ENCODE peak calls at places on chromosomes 1 and 21, in seven cellular contexts. One of them, this sample, is unnamed.

GRCh38 chr21:43684424-43684823 is 25.1 kb downstream of the RRP1B start:
- DNase-seq in astrocyte of the cerebellum: no peak
- DNase-seq in astrocyte of the spinal cord: no peak
- DNase-seq in DND-41: no peak
- DNase-seq in brain microvascular endothelial cell: no peak
- DNase-seq in Panc1: no peak
- DNase-seq in fibroblast of the aortic adventitia: no peak
- DNase-seq in this sample: no peak

GRCh38 chr1:111801071-111801850 is 45.6 kb downstream of the DDX20 start:
- DNase-seq in astrocyte of the cerebellum: no peak
- DNase-seq in astrocyte of the spinal cord: no peak
- DNase-seq in DND-41: no peak
- DNase-seq in brain microvascular endothelial cell: no peak
- DNase-seq in Panc1: no peak
- DNase-seq in fibroblast of the aortic adventitia: no peak
- DNase-seq in this sample: no peak

GRCh38 chr1:66489146-66489545 is 44.8 kb upstream of the SGIP1 start:
- DNase-seq in astrocyte of the cerebellum: no peak
- DNase-seq in astrocyte of the spinal cord: no peak
- DNase-seq in DND-41: no peak
- DNase-seq in brain microvascular endothelial cell: peak
- DNase-seq in Panc1: no peak
- DNase-seq in fibroblast of the aortic adventitia: peak
- DNase-seq in this sample: no peak

GRCh38 chr1:20233394-20233793 is 47.1 kb upstream of the PLA2G2C start:
- DNase-seq in astrocyte of the cerebellum: no peak
- DNase-seq in astrocyte of the spinal cord: peak
- DNase-seq in DND-41: no peak
- DNase-seq in brain microvascular endothelial cell: peak
- DNase-seq in Panc1: no peak
- DNase-seq in fibroblast of the aortic adventitia: peak
- DNase-seq in this sample: peak

GRCh38 chr1:14600405-14601150 is 2.1 kb downstream of the KAZN start:
- DNase-seq in astrocyte of the cerebellum: no peak
- DNase-seq in astrocyte of the spinal cord: no peak
- DNase-seq in DND-41: no peak
- DNase-seq in brain microvascular endothelial cell: no peak
- DNase-seq in Panc1: no peak
- DNase-seq in fibroblast of the aortic adventitia: no peak
- DNase-seq in this sample: no peak

GRCh38 chr1:109621402-109622101 is 1.9 kb downstream of the AMPD2 start:
- DNase-seq in astrocyte of the cerebellum: no peak
- DNase-seq in astrocyte of the spinal cord: no peak
- DNase-seq in DND-41: no peak
- DNase-seq in brain microvascular endothelial cell: no peak
- DNase-seq in Panc1: no peak
- DNase-seq in fibroblast of the aortic adventitia: no peak
- DNase-seq in this sample: no peak

GRCh38 chr21:36917487-36918158 is 48.8 kb downstream of the HLCS start:
- DNase-seq in astrocyte of the cerebellum: no peak
- DNase-seq in astrocyte of the spinal cord: peak
- DNase-seq in DND-41: no peak
- DNase-seq in brain microvascular endothelial cell: peak
- DNase-seq in Panc1: peak
- DNase-seq in fibroblast of the aortic adventitia: peak
- DNase-seq in this sample: peak

GRCh38 chr1:154181944-154182341 is 10.0 kb downstream of the TPM3 start:
- DNase-seq in astrocyte of the cerebellum: no peak
- DNase-seq in astrocyte of the spinal cord: no peak
- DNase-seq in DND-41: no peak
- DNase-seq in brain microvascular endothelial cell: no peak
- DNase-seq in Panc1: no peak
- DNase-seq in fibroblast of the aortic adventitia: no peak
- DNase-seq in this sample: no peak

GRCh38 chr1:224579526-224579925 is 36.6 kb upstream of the CNIH3 start:
- DNase-seq in astrocyte of the cerebellum: no peak
- DNase-seq in astrocyte of the spinal cord: peak
- DNase-seq in DND-41: no peak
- DNase-seq in brain microvascular endothelial cell: peak
- DNase-seq in Panc1: no peak
- DNase-seq in fibroblast of the aortic adventitia: no peak
- DNase-seq in this sample: no peak

GRCh38 chr1:91846007-91846620 is 39.8 kb downstream of the TGFBR3 start:
- DNase-seq in astrocyte of the cerebellum: peak
- DNase-seq in astrocyte of the spinal cord: peak
- DNase-seq in DND-41: no peak
- DNase-seq in brain microvascular endothelial cell: no peak
- DNase-seq in Panc1: no peak
- DNase-seq in fibroblast of the aortic adventitia: peak
- DNase-seq in this sample: no peak

GRCh38 chr1:181485276-181486097 is 2.2 kb downstream of the CACNA1E start:
- DNase-seq in astrocyte of the cerebellum: no peak
- DNase-seq in astrocyte of the spinal cord: no peak
- DNase-seq in DND-41: peak
- DNase-seq in brain microvascular endothelial cell: no peak
- DNase-seq in Panc1: no peak
- DNase-seq in fibroblast of the aortic adventitia: no peak
- DNase-seq in this sample: no peak

GRCh38 chr1:66247415-66248208 is 286.3 kb upstream of the SGIP1 start:
- DNase-seq in astrocyte of the cerebellum: no peak
- DNase-seq in astrocyte of the spinal cord: no peak
- DNase-seq in DND-41: no peak
- DNase-seq in brain microvascular endothelial cell: no peak
- DNase-seq in Panc1: no peak
- DNase-seq in fibroblast of the aortic adventitia: no peak
- DNase-seq in this sample: no peak

GRCh38 chr1:32068891-32069590 is 3.7 kb upstream of the TMEM39B start:
- DNase-seq in astrocyte of the cerebellum: peak
- DNase-seq in astrocyte of the spinal cord: peak
- DNase-seq in DND-41: no peak
- DNase-seq in brain microvascular endothelial cell: no peak
- DNase-seq in Panc1: no peak
- DNase-seq in fibroblast of the aortic adventitia: peak
- DNase-seq in this sample: peak

GRCh38 chr1:46248122-46248920 is 758 bp downstream of the RAD54L start:
- DNase-seq in astrocyte of the cerebellum: no peak
- DNase-seq in astrocyte of the spinal cord: no peak
- DNase-seq in DND-41: peak
- DNase-seq in brain microvascular endothelial cell: no peak
- DNase-seq in Panc1: no peak
- DNase-seq in fibroblast of the aortic adventitia: no peak
- DNase-seq in this sample: peak

GRCh38 chr1:205247130-205247921 is 19.6 kb downstream of the TMCC2 start:
- DNase-seq in astrocyte of the cerebellum: no peak
- DNase-seq in astrocyte of the spinal cord: no peak
- DNase-seq in DND-41: no peak
- DNase-seq in brain microvascular endothelial cell: no peak
- DNase-seq in Panc1: no peak
- DNase-seq in fibroblast of the aortic adventitia: peak
- DNase-seq in this sample: no peak

GRCh38 chr1:33455537-33456301 is 16.7 kb upstream of the ZSCAN20 start:
- DNase-seq in astrocyte of the cerebellum: peak
- DNase-seq in astrocyte of the spinal cord: peak
- DNase-seq in DND-41: peak
- DNase-seq in brain microvascular endothelial cell: peak
- DNase-seq in Panc1: peak
- DNase-seq in fibroblast of the aortic adventitia: peak
- DNase-seq in this sample: peak

GRCh38 chr1:240608707-240609106 is 3.2 kb downstream of the GREM2 start:
- DNase-seq in astrocyte of the cerebellum: no peak
- DNase-seq in astrocyte of the spinal cord: no peak
- DNase-seq in DND-41: no peak
- DNase-seq in brain microvascular endothelial cell: peak
- DNase-seq in Panc1: no peak
- DNase-seq in fibroblast of the aortic adventitia: no peak
- DNase-seq in this sample: no peak

GRCh38 chr1:225155555-225155954 is 226.1 kb downstream of the DNAH14 start:
- DNase-seq in astrocyte of the cerebellum: no peak
- DNase-seq in astrocyte of the spinal cord: no peak
- DNase-seq in DND-41: no peak
- DNase-seq in brain microvascular endothelial cell: no peak
- DNase-seq in Panc1: no peak
- DNase-seq in fibroblast of the aortic adventitia: no peak
- DNase-seq in this sample: no peak

GRCh38 chr1:199452627-199453026 is 574.9 kb upstream of the NR5A2 start:
- DNase-seq in astrocyte of the cerebellum: no peak
- DNase-seq in astrocyte of the spinal cord: no peak
- DNase-seq in DND-41: no peak
- DNase-seq in brain microvascular endothelial cell: no peak
- DNase-seq in Panc1: no peak
- DNase-seq in fibroblast of the aortic adventitia: no peak
- DNase-seq in this sample: no peak

GRCh38 chr1:89935235-89935634 is 59.7 kb upstream of the ZNF326 start:
- DNase-seq in astrocyte of the cerebellum: no peak
- DNase-seq in astrocyte of the spinal cord: no peak
- DNase-seq in DND-41: no peak
- DNase-seq in brain microvascular endothelial cell: no peak
- DNase-seq in Panc1: no peak
- DNase-seq in fibroblast of the aortic adventitia: no peak
- DNase-seq in this sample: no peak

GRCh38 chr1:206651958-206652890 is 16.9 kb downstream of the DYRK3 start:
- DNase-seq in astrocyte of the cerebellum: no peak
- DNase-seq in astrocyte of the spinal cord: no peak
- DNase-seq in DND-41: no peak
- DNase-seq in brain microvascular endothelial cell: no peak
- DNase-seq in Panc1: no peak
- DNase-seq in fibroblast of the aortic adventitia: peak
- DNase-seq in this sample: no peak

GRCh38 chr21:43909736-43910455 is 44.9 kb downstream of the AGPAT3 start:
- DNase-seq in astrocyte of the cerebellum: no peak
- DNase-seq in astrocyte of the spinal cord: no peak
- DNase-seq in DND-41: no peak
- DNase-seq in brain microvascular endothelial cell: no peak
- DNase-seq in Panc1: no peak
- DNase-seq in fibroblast of the aortic adventitia: no peak
- DNase-seq in this sample: no peak

GRCh38 chr1:228900993-228901392 is 165.7 kb downstream of the RHOU start:
- DNase-seq in astrocyte of the cerebellum: no peak
- DNase-seq in astrocyte of the spinal cord: no peak
- DNase-seq in DND-41: no peak
- DNase-seq in brain microvascular endothelial cell: peak
- DNase-seq in Panc1: no peak
- DNase-seq in fibroblast of the aortic adventitia: no peak
- DNase-seq in this sample: no peak

GRCh38 chr1:84688461-84689061 is 1.7 kb downstream of the SSX2IP start:
- DNase-seq in astrocyte of the cerebellum: no peak
- DNase-seq in astrocyte of the spinal cord: no peak
- DNase-seq in DND-41: no peak
- DNase-seq in brain microvascular endothelial cell: no peak
- DNase-seq in Panc1: no peak
- DNase-seq in fibroblast of the aortic adventitia: peak
- DNase-seq in this sample: no peak

GRCh38 chr1:209646558-209646957 is 5.7 kb downstream of the LAMB3 start:
- DNase-seq in astrocyte of the cerebellum: no peak
- DNase-seq in astrocyte of the spinal cord: peak
- DNase-seq in DND-41: no peak
- DNase-seq in brain microvascular endothelial cell: no peak
- DNase-seq in Panc1: no peak
- DNase-seq in fibroblast of the aortic adventitia: no peak
- DNase-seq in this sample: no peak
- TF ChIP-seq CTCF in astrocyte of the cerebellum: peak
- TF ChIP-seq CTCF in astrocyte of the spinal cord: peak
- TF ChIP-seq CTCF in DND-41: peak
- TF ChIP-seq CTCF in brain microvascular endothelial cell: peak
- TF ChIP-seq CTCF in Panc1: no peak
- TF ChIP-seq CTCF in fibroblast of the aortic adventitia: peak
- TF ChIP-seq CTCF in this sample: peak

GRCh38 chr1:47755368-47755990 is 241.7 kb downstream of the TRABD2B start:
- DNase-seq in astrocyte of the cerebellum: no peak
- DNase-seq in astrocyte of the spinal cord: no peak
- DNase-seq in DND-41: peak
- DNase-seq in brain microvascular endothelial cell: no peak
- DNase-seq in Panc1: peak
- DNase-seq in fibroblast of the aortic adventitia: no peak
- DNase-seq in this sample: no peak
- TF ChIP-seq CTCF in astrocyte of the cerebellum: peak
- TF ChIP-seq CTCF in astrocyte of the spinal cord: peak
- TF ChIP-seq CTCF in DND-41: peak
- TF ChIP-seq CTCF in brain microvascular endothelial cell: peak
- TF ChIP-seq CTCF in Panc1: peak
- TF ChIP-seq CTCF in fibroblast of the aortic adventitia: peak
- TF ChIP-seq CTCF in this sample: peak

GRCh38 chr21:16239659-16240265 is 510.0 kb downstream of the USP25 start:
- DNase-seq in astrocyte of the cerebellum: no peak
- DNase-seq in astrocyte of the spinal cord: no peak
- DNase-seq in DND-41: no peak
- DNase-seq in brain microvascular endothelial cell: no peak
- DNase-seq in Panc1: no peak
- DNase-seq in fibroblast of the aortic adventitia: no peak
- DNase-seq in this sample: no peak

GRCh38 chr21:16248705-16249104 is 518.9 kb downstream of the USP25 start:
- DNase-seq in astrocyte of the cerebellum: no peak
- DNase-seq in astrocyte of the spinal cord: no peak
- DNase-seq in DND-41: no peak
- DNase-seq in brain microvascular endothelial cell: no peak
- DNase-seq in Panc1: no peak
- DNase-seq in fibroblast of the aortic adventitia: no peak
- DNase-seq in this sample: no peak

GRCh38 chr21:16241500-16241963 is 511.8 kb downstream of the USP25 start:
- DNase-seq in astrocyte of the cerebellum: no peak
- DNase-seq in astrocyte of the spinal cord: no peak
- DNase-seq in DND-41: no peak
- DNase-seq in brain microvascular endothelial cell: no peak
- DNase-seq in Panc1: no peak
- DNase-seq in fibroblast of the aortic adventitia: peak
- DNase-seq in this sample: no peak

GRCh38 chr21:16241021-16241420 is 511.2 kb downstream of the USP25 start:
- DNase-seq in astrocyte of the cerebellum: no peak
- DNase-seq in astrocyte of the spinal cord: no peak
- DNase-seq in DND-41: no peak
- DNase-seq in brain microvascular endothelial cell: no peak
- DNase-seq in Panc1: no peak
- DNase-seq in fibroblast of the aortic adventitia: peak
- DNase-seq in this sample: no peak

GRCh38 chr21:16243396-16243795 is 513.6 kb downstream of the USP25 start:
- DNase-seq in astrocyte of the cerebellum: no peak
- DNase-seq in astrocyte of the spinal cord: no peak
- DNase-seq in DND-41: no peak
- DNase-seq in brain microvascular endothelial cell: no peak
- DNase-seq in Panc1: no peak
- DNase-seq in fibroblast of the aortic adventitia: no peak
- DNase-seq in this sample: no peak
- TF ChIP-seq CTCF in astrocyte of the cerebellum: no peak
- TF ChIP-seq CTCF in astrocyte of the spinal cord: no peak
- TF ChIP-seq CTCF in DND-41: no peak
- TF ChIP-seq CTCF in brain microvascular endothelial cell: no peak
- TF ChIP-seq CTCF in Panc1: no peak
- TF ChIP-seq CTCF in fibroblast of the aortic adventitia: no peak
- TF ChIP-seq CTCF in this sample: no peak

DNA sequence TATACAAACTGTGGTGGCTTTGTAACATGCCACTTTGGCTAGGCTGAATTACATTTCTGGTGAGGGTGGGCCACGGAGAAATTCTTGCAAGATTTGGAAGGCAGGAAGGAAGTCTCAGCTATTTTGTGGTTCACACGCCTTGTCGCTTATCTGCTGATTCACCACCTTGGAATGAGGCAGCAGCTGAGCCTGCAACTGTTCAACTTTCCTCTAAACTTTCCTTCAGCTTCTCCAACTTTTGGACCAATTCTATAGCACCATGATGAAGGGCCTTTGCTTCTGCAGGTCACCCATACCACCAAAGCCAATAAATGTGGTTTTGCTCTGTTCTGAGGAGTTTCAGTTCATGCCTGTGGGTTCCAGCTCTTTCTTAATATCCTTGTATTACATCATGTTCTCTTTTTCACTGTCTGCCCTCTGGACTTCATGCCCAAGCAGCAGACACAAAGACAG is 337.6 kb upstream of the SNX7 start:
- DNase-seq in astrocyte of the cerebellum: peak
- DNase-seq in astrocyte of the spinal cord: peak
- DNase-seq in DND-41: peak
- DNase-seq in brain microvascular endothelial cell: peak
- DNase-seq in Panc1: peak
- DNase-seq in fibroblast of the aortic adventitia: peak
- DNase-seq in this sample: peak
- TF ChIP-seq CTCF in astrocyte of the cerebellum: no peak
- TF ChIP-seq CTCF in astrocyte of the spinal cord: no peak
- TF ChIP-seq CTCF in DND-41: no peak
- TF ChIP-seq CTCF in brain microvascular endothelial cell: no peak
- TF ChIP-seq CTCF in Panc1: no peak
- TF ChIP-seq CTCF in fibroblast of the aortic adventitia: no peak
- TF ChIP-seq CTCF in this sample: no peak

This sample was measured in foreskin keratinocyte.